ENCODE peak calls at places on chromosomes 1 and 21, in ten cellular contexts. Y is HL-60, H is foreskin fibroblast, G is tibial nerve, Q is fibroblast of pulmonary artery, F is stomach, R is AG10803, U is heart left ventricle, V is neural progenitor cell, W is cardiac fibroblast. J is an unnamed sample.

GRCh38 chr1:89567797-89568196 is 43.2 kb downstream of the LRRC8B start:
- DNase-seq in Y (no peak), H (no peak), G (no peak), Q (no peak), F (no peak), R (no peak), U (no peak), V (no peak), W (no peak), J (no peak)

GRCh38 chr1:204264805-204265204 is 51.0 kb upstream of the GOLT1A start:
- DNase-seq in Y (no peak), H (no peak), G (no peak), Q (no peak), F (no peak), R (no peak), U (no peak), V (no peak), W (no peak), J (no peak)

GRCh38 chr1:26215246-26215645 is 18.8 kb upstream of the CEP85 start:
- DNase-seq in Y (no peak), H (no peak), G (no peak), Q (no peak), F (no peak), R (no peak), U (no peak), V (no peak), W (no peak), J (no peak)

GRCh38 chr1:30197616-30197934 is 525.8 kb downstream of the MATN1 start:
- DNase-seq in Y (no peak), H (no peak), G (no peak), Q (no peak), F (no peak), R (peak), U (no peak), V (no peak), W (no peak), J (no peak)

GRCh38 chr1:211551628-211552465 is 27.1 kb downstream of the SLC30A1 start:
- DNase-seq in Y (no peak), H (no peak), G (no peak), Q (peak), F (peak), R (peak), U (no peak), V (no peak), W (peak), J (no peak)

GRCh38 chr1:20123696-20124450 is 4.5 kb upstream of the PLA2G2D start:
- DNase-seq in Y (no peak), H (no peak), G (no peak), Q (peak), F (no peak), R (no peak), U (no peak), V (no peak), W (no peak), J (no peak)

GRCh38 chr1:160362168-160362941 is 4.5 kb upstream of the NHLH1 start:
- DNase-seq in Y (no peak), H (no peak), G (no peak), Q (no peak), F (no peak), R (peak), U (no peak), V (peak), W (no peak), J (no peak)

GRCh38 chr1:75265792-75266191 is 131.6 kb downstream of the LHX8 start:
- DNase-seq in Y (no peak), H (peak), G (no peak), Q (peak), F (no peak), R (peak), U (no peak), V (peak), W (peak), J (no peak)

GRCh38 chr21:17783816-17784598 is 35.1 kb downstream of the C21orf91 start:
- DNase-seq in Y (peak), H (no peak), G (no peak), Q (no peak), F (no peak), R (no peak), U (no peak), V (no peak), W (no peak), J (no peak)

GRCh38 chr1:36285450-36286101 is 20.6 kb upstream of the SH3D21 start:
- DNase-seq in Y (peak), H (peak), G (peak), Q (peak), F (peak), R (peak), U (peak), V (peak), W (peak), J (no peak)

GRCh38 chr1:177133977-177134538 is 30.5 kb downstream of the ASTN1 start:
- DNase-seq in Y (no peak), H (no peak), G (no peak), Q (no peak), F (no peak), R (peak), U (no peak), V (no peak), W (no peak), J (no peak)

GRCh38 chr1:228989992-228990827 is 254.9 kb downstream of the RHOU start:
- DNase-seq in Y (peak), H (peak), G (peak), Q (peak), F (peak), R (peak), U (peak), V (no peak), W (no peak), J (no peak)

GRCh38 chr1:75100481-75101092 is 33.6 kb upstream of the LHX8 start:
- DNase-seq in Y (no peak), H (no peak), G (no peak), Q (no peak), F (no peak), R (no peak), U (no peak), V (no peak), W (no peak), J (no peak)

GRCh38 chr1:226938903-226939438 is 1.1 kb upstream of the COQ8A start:
- DNase-seq in Y (peak), H (peak), G (no peak), Q (peak), F (no peak), R (peak), U (no peak), V (no peak), W (peak), J (no peak)

GRCh38 chr1:33763406-33763805 is 100.5 kb upstream of the HMGB4 start:
- DNase-seq in Y (no peak), H (peak), G (no peak), Q (peak), F (no peak), R (peak), U (peak), V (no peak), W (peak), J (no peak)

GRCh38 chr1:23303524-23303923 is 40.6 kb downstream of the HNRNPR start:
- DNase-seq in Y (no peak), H (no peak), G (no peak), Q (no peak), F (no peak), R (no peak), U (no peak), V (no peak), W (no peak), J (no peak)

GRCh38 chr1:226223786-226224244 is 351 bp downstream of the MIXL1 start:
- DNase-seq in Y (peak), H (peak), G (no peak), Q (peak), F (peak), R (no peak), U (no peak), V (peak), W (no peak), J (no peak)

GRCh38 chr1:197224160-197224559 is 43.9 kb upstream of the CRB1 start:
- DNase-seq in Y (no peak), H (peak), G (no peak), Q (peak), F (no peak), R (no peak), U (no peak), V (no peak), W (peak), J (no peak)

GRCh38 chr1:180580237-180580636 is 21.5 kb downstream of the OVAAL start:
- DNase-seq in Y (no peak), H (peak), G (no peak), Q (peak), F (peak), R (peak), U (no peak), V (peak), W (peak), J (no peak)

GRCh38 chr1:237071641-237072420 is 29.8 kb downstream of the RYR2 start:
- DNase-seq in Y (no peak), H (no peak), G (no peak), Q (no peak), F (no peak), R (no peak), U (no peak), V (no peak), W (no peak), J (no peak)

GRCh38 chr1:183023146-183023600 is at the start of gene LAMC1:
- DNase-seq in Y (no peak), H (peak), G (peak), Q (peak), F (peak), R (peak), U (peak), V (peak), W (peak), J (peak)

GRCh38 chr1:182301467-182302198 is 90.0 kb downstream of the GLUL start:
- DNase-seq in Y (peak), H (peak), G (no peak), Q (peak), F (peak), R (peak), U (peak), V (peak), W (no peak), J (no peak)

GRCh38 chr1:172867216-172867828 is 183.4 kb downstream of the TNFSF18 start:
- DNase-seq in Y (no peak), H (no peak), G (no peak), Q (no peak), F (no peak), R (no peak), U (no peak), V (no peak), W (no peak), J (no peak)

GRCh38 chr1:222109836-222110235 is 367.9 kb upstream of the DUSP10 start:
- DNase-seq in Y (no peak), H (peak), G (no peak), Q (peak), F (no peak), R (peak), U (no peak), V (no peak), W (peak), J (no peak)

GRCh38 chr1:234997201-234998173 is 131.2 kb downstream of the TOMM20 start:
- DNase-seq in Y (no peak), H (peak), G (peak), Q (peak), F (peak), R (peak), U (peak), V (no peak), W (peak), J (no peak)

GRCh38 chr1:222167111-222167510 is 380.8 kb downstream of the HHIPL2 start:
- DNase-seq in Y (peak), H (peak), G (no peak), Q (peak), F (peak), R (peak), U (no peak), V (peak), W (peak), J (no peak)

GRCh38 chr1:215523906-215524305 is 43.2 kb upstream of the KCTD3 start:
- DNase-seq in Y (no peak), H (peak), G (no peak), Q (peak), F (no peak), R (peak), U (no peak), V (no peak), W (peak), J (no peak)

GRCh38 chr21:32359719-32360260 is 33.0 kb downstream of the URB1 start:
- DNase-seq in Y (peak), H (no peak), G (no peak), Q (peak), F (no peak), R (peak), U (no peak), V (no peak), W (no peak), J (no peak)

GRCh38 chr1:34404837-34405236 is 228.1 kb downstream of the C1orf94 start:
- DNase-seq in Y (no peak), H (no peak), G (no peak), Q (no peak), F (no peak), R (peak), U (no peak), V (no peak), W (no peak), J (no peak)

GRCh38 chr1:150557813-150558212 is 8.6 kb downstream of the ADAMTSL4 start:
- DNase-seq in Y (no peak), H (peak), G (no peak), Q (no peak), F (no peak), R (no peak), U (no peak), V (no peak), W (no peak), J (no peak)

GRCh38 chr1:158037876-158038359 is 44.5 kb downstream of the KIRREL1 start:
- DNase-seq in Y (no peak), H (peak), G (no peak), Q (peak), F (no peak), R (peak), U (peak), V (no peak), W (peak), J (no peak)

GRCh38 chr1:64183380-64183984 is 19.9 kb upstream of the UBE2U start:
- DNase-seq in Y (no peak), H (peak), G (no peak), Q (peak), F (no peak), R (peak), U (no peak), V (no peak), W (peak), J (no peak)

GRCh38 chr1:104125935-104126334 is 376.2 kb downstream of the AMY1C start:
- DNase-seq in Y (no peak), H (no peak), G (no peak), Q (no peak), F (no peak), R (no peak), U (no peak), V (no peak), W (no peak), J (no peak)
- TF ChIP-seq CTCF in Y (no peak), H (no peak), G (no peak), Q (no peak), F (no peak), R (no peak), U (no peak), V (no peak), W (no peak), J (no peak)

GRCh38 chr1:32074841-32075240 is 2.1 kb downstream of the TMEM39B start:
- DNase-seq in Y (no peak), H (no peak), G (no peak), Q (no peak), F (no peak), R (no peak), U (no peak), V (no peak), W (no peak), J (no peak)

GRCh38 chr1:32071758-32072621 is 749 bp upstream of the TMEM39B start:
- DNase-seq in Y (no peak), H (peak), G (no peak), Q (peak), F (no peak), R (peak), U (no peak), V (no peak), W (peak), J (no peak)

GRCh38 chr1:32077451-32077850 is 4.7 kb downstream of the TMEM39B start:
- DNase-seq in Y (no peak), H (no peak), G (no peak), Q (no peak), F (no peak), R (no peak), U (no peak), V (no peak), W (no peak), J (no peak)

GRCh38 chr1:32072622-32073386 is at the start of gene TMEM39B:
- DNase-seq in Y (peak), H (peak), G (peak), Q (peak), F (peak), R (peak), U (peak), V (peak), W (peak), J (peak)

GRCh38 chr1:32073387-32074229 is 869 bp downstream of the TMEM39B start:
- DNase-seq in Y (no peak), H (no peak), G (no peak), Q (no peak), F (no peak), R (no peak), U (no peak), V (peak), W (no peak), J (no peak)
- TF ChIP-seq CTCF in Y (no peak), H (no peak), G (peak), Q (peak), F (no peak), R (peak), U (peak), V (no peak), W (peak), J (peak)

GRCh38 chr21:30072496-30072895 is 94.1 kb downstream of the CLDN17 start:
- DNase-seq in Y (peak), H (peak), G (no peak), Q (peak), F (peak), R (peak), U (no peak), V (peak), W (peak), J (no peak)
- TF ChIP-seq CTCF in Y (no peak), H (no peak), G (no peak), Q (peak), F (no peak), R (peak), U (peak), V (peak), W (no peak), J (peak)

GRCh38 chr21:16358021-16358420 is 628.2 kb downstream of the USP25 start:
- DNase-seq in Y (no peak), H (no peak), G (no peak), Q (no peak), F (no peak), R (no peak), U (no peak), V (no peak), W (no peak), J (no peak)
- TF ChIP-seq CTCF in Y (no peak), H (no peak), G (no peak), Q (no peak), F (no peak), R (no peak), U (no peak), V (no peak), W (no peak), J (no peak)

DNA sequence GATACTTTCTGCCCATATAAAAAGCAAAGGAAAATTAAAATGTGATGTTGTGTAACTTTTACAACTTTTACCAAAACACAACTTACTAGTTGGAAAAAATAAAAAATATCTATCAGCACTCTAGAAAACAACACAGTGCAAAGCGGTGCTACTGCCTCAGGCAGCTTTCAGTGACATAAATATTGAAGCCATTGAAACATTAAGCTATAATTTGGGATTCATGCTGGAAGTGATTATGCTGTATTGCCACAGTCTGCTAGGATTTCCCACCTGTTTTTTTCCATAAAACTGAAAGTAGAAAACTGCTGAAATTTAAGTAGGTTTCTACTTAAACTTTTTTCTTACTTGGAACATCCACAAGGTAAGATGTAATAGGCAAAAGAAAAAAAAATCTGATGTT is 674.4 kb downstream of the KCNT2 start:
- DNase-seq in Y (no peak), H (no peak), G (no peak), Q (no peak), F (no peak), R (no peak), U (no peak), V (no peak), W (no peak), J (no peak)
- TF ChIP-seq CTCF in Y (no peak), H (no peak), G (no peak), Q (no peak), F (no peak), R (no peak), U (no peak), V (no peak), W (no peak), J (no peak)

DNA sequence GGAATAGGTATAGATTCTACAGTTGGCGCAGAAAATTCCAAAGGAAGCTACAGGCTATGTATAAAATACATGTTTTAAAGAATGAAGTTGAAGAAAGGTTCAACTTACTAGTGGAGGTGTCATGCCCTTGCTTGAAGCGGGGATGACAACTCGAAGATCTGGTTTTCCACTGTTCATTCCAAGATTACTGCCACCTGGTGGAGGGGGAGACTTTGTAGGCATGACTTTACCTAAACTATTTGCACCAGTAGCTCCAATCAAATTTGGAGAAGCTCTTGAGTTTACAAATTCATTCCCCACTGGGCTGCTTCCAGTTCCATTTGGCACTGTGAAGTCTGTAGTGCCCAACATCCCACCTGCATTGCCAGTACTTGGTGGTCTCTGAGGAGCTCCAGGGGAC is 81.7 kb downstream of the AXDND1 start:
- DNase-seq in Y (peak), H (peak), G (no peak), Q (peak), F (no peak), R (peak), U (no peak), V (peak), W (peak), J (no peak)
- TF ChIP-seq CTCF in Y (no peak), H (peak), G (no peak), Q (peak), F (no peak), R (peak), U (no peak), V (peak), W (no peak), J (peak)

J was measured in type B pancreatic cell.